ENCODE peak calls at places on chromosome 9, in four cellular contexts. One of them, this sample, is unnamed.

GRCh38 chr9:108484468-108484867 is 371.3 kb downstream of the ACTL7B start:
- DNase-seq in iPS-NIHi11: no peak
- DNase-seq in EH: no peak
- DNase-seq in heart left ventricle: no peak
- DNase-seq in this sample: no peak

GRCh38 chr9:72998363-72998762 is 45.5 kb upstream of the ALDH1A1 start:
- DNase-seq in iPS-NIHi11: no peak
- DNase-seq in EH: no peak
- DNase-seq in heart left ventricle: no peak
- DNase-seq in this sample: no peak

GRCh38 chr9:33506626-33507370 is 17.3 kb upstream of the ANKRD18B start:
- DNase-seq in iPS-NIHi11: no peak
- DNase-seq in EH: peak
- DNase-seq in heart left ventricle: no peak
- DNase-seq in this sample: peak

GRCh38 chr9:103681435-103681834 is 412.7 kb upstream of the SMC2 start:
- DNase-seq in iPS-NIHi11: no peak
- DNase-seq in EH: no peak
- DNase-seq in heart left ventricle: no peak
- DNase-seq in this sample: no peak

GRCh38 chr9:126763130-126763764 is 41.6 kb upstream of the ZBTB43 start:
- DNase-seq in iPS-NIHi11: peak
- DNase-seq in EH: peak
- DNase-seq in heart left ventricle: no peak
- DNase-seq in this sample: no peak

GRCh38 chr9:129457325-129457779 is 163.5 kb downstream of the C9orf50 start:
- DNase-seq in iPS-NIHi11: no peak
- DNase-seq in EH: no peak
- DNase-seq in heart left ventricle: no peak
- DNase-seq in this sample: no peak

GRCh38 chr9:74795081-74795480 is 92.6 kb downstream of the TRPM6 start:
- DNase-seq in iPS-NIHi11: no peak
- DNase-seq in EH: no peak
- DNase-seq in heart left ventricle: no peak
- DNase-seq in this sample: no peak

GRCh38 chr9:124770359-124771020 is 621 bp downstream of the NR6A1 start:
- DNase-seq in iPS-NIHi11: peak
- DNase-seq in EH: no peak
- DNase-seq in heart left ventricle: peak
- DNase-seq in this sample: no peak

GRCh38 chr9:131012023-131012334 is 3.0 kb downstream of the LAMC3 start:
- DNase-seq in iPS-NIHi11: no peak
- DNase-seq in EH: no peak
- DNase-seq in heart left ventricle: no peak
- DNase-seq in this sample: peak

GRCh38 chr9:116656977-116657376 is 30.1 kb upstream of the TRIM32 start:
- DNase-seq in iPS-NIHi11: no peak
- DNase-seq in EH: no peak
- DNase-seq in heart left ventricle: no peak
- DNase-seq in this sample: peak

GRCh38 chr9:95246547-95246946 is 71.0 kb downstream of the FANCC start:
- DNase-seq in iPS-NIHi11: no peak
- DNase-seq in EH: no peak
- DNase-seq in heart left ventricle: no peak
- DNase-seq in this sample: no peak

GRCh38 chr9:2066312-2067273 is 51.4 kb downstream of the SMARCA2 start:
- DNase-seq in iPS-NIHi11: peak
- DNase-seq in EH: peak
- DNase-seq in heart left ventricle: no peak
- DNase-seq in this sample: peak

GRCh38 chr9:22052376-22052945 is 43.4 kb upstream of the CDKN2B start:
- DNase-seq in iPS-NIHi11: no peak
- DNase-seq in EH: peak
- DNase-seq in heart left ventricle: no peak
- DNase-seq in this sample: peak

This sample was measured in iris pigment epithelial cell.